ENCODE peak calls at places on chromosomes 11 and 22, in ten cellular contexts. One of them, this sample, is unnamed.

GRCh38 chr22:31139866-31140716 is at the start of gene PLA2G3:
- DNase-seq in right cardiac atrium: peak; percentile 57
- DNase-seq in A549: no peak
- DNase-seq in CD8-positive, alpha-beta memory T cell: no peak
- DNase-seq in body of pancreas: peak; percentile 10
- DNase-seq in upper lobe of right lung: peak; percentile 93
- DNase-seq in right lobe of liver: no peak
- DNase-seq in aorta: no peak
- DNase-seq in HepG2: peak; percentile 50
- DNase-seq in sigmoid colon: no peak
- DNase-seq in this sample: no peak

GRCh38 chr11:126929186-126930085 is 71.1 kb downstream of the KIRREL3 start:
- DNase-seq in body of pancreas: no peak
- DNase-seq in A549: no peak
- DNase-seq in HepG2: no peak
- DNase-seq in right cardiac atrium: peak; percentile 46
- DNase-seq in sigmoid colon: no peak
- DNase-seq in CD8-positive, alpha-beta memory T cell: no peak
- DNase-seq in aorta: no peak
- DNase-seq in right lobe of liver: no peak
- DNase-seq in upper lobe of right lung: no peak
- DNase-seq in this sample: no peak

GRCh38 chr11:95308512-95309035 is 77.6 kb upstream of the SESN3 start:
- DNase-seq in CD8-positive, alpha-beta memory T cell: no peak
- DNase-seq in right cardiac atrium: no peak
- DNase-seq in HepG2: no peak
- DNase-seq in upper lobe of right lung: no peak
- DNase-seq in sigmoid colon: no peak
- DNase-seq in body of pancreas: no peak
- DNase-seq in aorta: no peak
- DNase-seq in right lobe of liver: no peak
- DNase-seq in A549: no peak
- DNase-seq in this sample: no peak

GRCh38 chr11:102761646-102762238 is 18.7 kb downstream of the MMP10 start:
- DNase-seq in body of pancreas: no peak
- DNase-seq in HepG2: no peak
- DNase-seq in A549: no peak
- DNase-seq in right cardiac atrium: no peak
- DNase-seq in CD8-positive, alpha-beta memory T cell: no peak
- DNase-seq in right lobe of liver: no peak
- DNase-seq in upper lobe of right lung: no peak
- DNase-seq in sigmoid colon: no peak
- DNase-seq in aorta: no peak
- DNase-seq in this sample: peak; percentile 48

GRCh38 chr11:10480026-10480425 is 25.0 kb downstream of the AMPD3 start:
- DNase-seq in CD8-positive, alpha-beta memory T cell: no peak
- DNase-seq in right lobe of liver: peak; percentile 39
- DNase-seq in HepG2: no peak
- DNase-seq in sigmoid colon: no peak
- DNase-seq in upper lobe of right lung: no peak
- DNase-seq in right cardiac atrium: no peak
- DNase-seq in body of pancreas: no peak
- DNase-seq in aorta: peak; percentile 10
- DNase-seq in A549: no peak
- DNase-seq in this sample: no peak

GRCh38 chr11:72245232-72245816 is 1.3 kb upstream of the PHOX2A start:
- DNase-seq in sigmoid colon: no peak
- DNase-seq in A549: no peak
- DNase-seq in upper lobe of right lung: peak; percentile 47
- DNase-seq in body of pancreas: no peak
- DNase-seq in right lobe of liver: no peak
- DNase-seq in aorta: no peak
- DNase-seq in right cardiac atrium: no peak
- DNase-seq in CD8-positive, alpha-beta memory T cell: no peak
- DNase-seq in HepG2: no peak
- DNase-seq in this sample: no peak

GRCh38 chr11:134393638-134394037 is 18.4 kb downstream of the B3GAT1 start:
- DNase-seq in upper lobe of right lung: no peak
- DNase-seq in right cardiac atrium: no peak
- DNase-seq in body of pancreas: no peak
- DNase-seq in sigmoid colon: no peak
- DNase-seq in aorta: no peak
- DNase-seq in HepG2: peak; percentile 13
- DNase-seq in A549: peak; percentile 18
- DNase-seq in right lobe of liver: peak; percentile 69
- DNase-seq in CD8-positive, alpha-beta memory T cell: no peak
- DNase-seq in this sample: no peak

GRCh38 chr11:44752262-44752661 is 25.5 kb downstream of the TSPAN18 start:
- DNase-seq in upper lobe of right lung: no peak
- DNase-seq in HepG2: no peak
- DNase-seq in right lobe of liver: no peak
- DNase-seq in A549: no peak
- DNase-seq in aorta: no peak
- DNase-seq in CD8-positive, alpha-beta memory T cell: no peak
- DNase-seq in sigmoid colon: no peak
- DNase-seq in right cardiac atrium: no peak
- DNase-seq in body of pancreas: no peak
- DNase-seq in this sample: no peak

GRCh38 chr11:57649826-57650738 is at the start of gene YPEL4:
- DNase-seq in upper lobe of right lung: no peak
- DNase-seq in aorta: peak; percentile 72
- DNase-seq in CD8-positive, alpha-beta memory T cell: peak; percentile 77
- DNase-seq in body of pancreas: peak; percentile 60
- DNase-seq in HepG2: no peak
- DNase-seq in right cardiac atrium: peak; percentile 76
- DNase-seq in sigmoid colon: peak; percentile 84
- DNase-seq in right lobe of liver: no peak
- DNase-seq in A549: peak; percentile 79
- DNase-seq in this sample: peak; percentile 62

GRCh38 chr11:57648791-57649735 is 649 bp downstream of the YPEL4 start:
- DNase-seq in upper lobe of right lung: no peak
- DNase-seq in CD8-positive, alpha-beta memory T cell: no peak
- DNase-seq in HepG2: no peak
- DNase-seq in aorta: no peak
- DNase-seq in sigmoid colon: peak; percentile 67
- DNase-seq in right lobe of liver: no peak
- DNase-seq in A549: no peak
- DNase-seq in body of pancreas: no peak
- DNase-seq in right cardiac atrium: peak; percentile 62
- DNase-seq in this sample: peak; percentile 38

GRCh38 chr11:57647368-57647767 is 2.3 kb downstream of the YPEL4 start:
- DNase-seq in A549: no peak
- DNase-seq in right cardiac atrium: peak; percentile 56
- DNase-seq in sigmoid colon: no peak
- DNase-seq in aorta: no peak
- DNase-seq in upper lobe of right lung: no peak
- DNase-seq in HepG2: no peak
- DNase-seq in CD8-positive, alpha-beta memory T cell: no peak
- DNase-seq in body of pancreas: no peak
- DNase-seq in right lobe of liver: no peak
- DNase-seq in this sample: no peak

GRCh38 chr11:57646756-57647303 is 2.9 kb downstream of the YPEL4 start:
- DNase-seq in body of pancreas: no peak
- DNase-seq in HepG2: no peak
- DNase-seq in upper lobe of right lung: no peak
- DNase-seq in CD8-positive, alpha-beta memory T cell: no peak
- DNase-seq in sigmoid colon: no peak
- DNase-seq in right lobe of liver: no peak
- DNase-seq in A549: no peak
- DNase-seq in aorta: no peak
- DNase-seq in right cardiac atrium: no peak
- DNase-seq in this sample: no peak

GRCh38 chr11:57647960-57648776 is 1.5 kb downstream of the YPEL4 start:
- DNase-seq in HepG2: no peak
- DNase-seq in right cardiac atrium: no peak
- DNase-seq in sigmoid colon: no peak
- DNase-seq in right lobe of liver: no peak
- DNase-seq in CD8-positive, alpha-beta memory T cell: no peak
- DNase-seq in body of pancreas: no peak
- DNase-seq in aorta: no peak
- DNase-seq in upper lobe of right lung: peak; percentile 80
- DNase-seq in A549: no peak
- DNase-seq in this sample: peak; percentile 24
- H3K4me1 ChIP-seq in HepG2: peaks cover 22% of the 10 kb centered on the region
- H3K4me1 ChIP-seq in right cardiac atrium: peaks cover 18% of the 10 kb centered on the region
- H3K4me1 ChIP-seq in sigmoid colon: peaks cover 56% of the 10 kb centered on the region
- H3K4me1 ChIP-seq in right lobe of liver: no peaks in the 10 kb centered on the region
- H3K4me1 ChIP-seq in CD8-positive, alpha-beta memory T cell: peaks cover 19% of the 10 kb centered on the region
- H3K4me1 ChIP-seq in body of pancreas: peaks cover 26% of the 10 kb centered on the region
- H3K4me1 ChIP-seq in aorta: no peaks in the 10 kb centered on the region
- H3K4me1 ChIP-seq in upper lobe of right lung: peaks cover 44% of the 10 kb centered on the region
- H3K4me1 ChIP-seq in A549: peaks cover 24% of the 10 kb centered on the region
- H3K4me1 ChIP-seq in this sample: peaks cover 24% of the 10 kb centered on the region

DNA sequence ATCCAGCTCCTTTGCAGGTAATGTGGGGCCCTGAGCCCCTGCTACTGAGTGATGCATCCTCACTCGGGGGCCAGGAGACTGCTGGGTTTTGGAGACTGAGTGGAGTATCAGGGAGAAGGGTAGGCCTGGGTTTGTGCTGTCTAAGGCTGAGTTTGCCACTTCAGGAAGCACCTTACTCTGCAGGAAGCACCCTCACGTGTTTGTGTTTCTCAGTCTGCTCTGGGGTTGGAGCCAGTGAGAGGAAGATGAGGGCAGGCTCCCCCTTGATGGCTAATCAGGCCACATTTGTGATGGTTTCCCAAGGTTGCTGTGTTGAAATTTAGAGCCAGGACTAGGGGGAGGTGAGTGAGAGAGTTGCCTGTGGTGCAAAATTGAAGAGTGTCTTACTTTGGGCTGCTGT is 13.7 kb upstream of the THY1 start:
- DNase-seq in sigmoid colon: no peak
- DNase-seq in aorta: no peak
- DNase-seq in CD8-positive, alpha-beta memory T cell: no peak
- DNase-seq in body of pancreas: no peak
- DNase-seq in right cardiac atrium: no peak
- DNase-seq in upper lobe of right lung: no peak
- DNase-seq in right lobe of liver: no peak
- DNase-seq in HepG2: no peak
- DNase-seq in A549: no peak
- DNase-seq in this sample: no peak
- H3K27ac ChIP-seq in sigmoid colon: no peak overlapping the region
- H3K27ac ChIP-seq in aorta: no peak overlapping the region
- H3K27ac ChIP-seq in CD8-positive, alpha-beta memory T cell: no peak overlapping the region
- H3K27ac ChIP-seq in body of pancreas: no peak overlapping the region
- H3K27ac ChIP-seq in right cardiac atrium: no peak overlapping the region
- H3K27ac ChIP-seq in upper lobe of right lung: no peak overlapping the region
- H3K27ac ChIP-seq in right lobe of liver: no peak overlapping the region
- H3K27ac ChIP-seq in HepG2: no peak overlapping the region
- H3K27ac ChIP-seq in A549: no peak overlapping the region
- H3K27ac ChIP-seq in this sample: no peak overlapping the region

GRCh38 chr11:128902515-128903066 is 11.4 kb downstream of the KCNJ5 start:
- DNase-seq in right lobe of liver: no peak
- DNase-seq in aorta: peak; percentile 34
- DNase-seq in CD8-positive, alpha-beta memory T cell: no peak
- DNase-seq in upper lobe of right lung: no peak
- DNase-seq in sigmoid colon: no peak
- DNase-seq in A549: no peak
- DNase-seq in body of pancreas: no peak
- DNase-seq in HepG2: no peak
- DNase-seq in right cardiac atrium: no peak
- DNase-seq in this sample: no peak

GRCh38 chr11:128904303-128904871 is 13.2 kb downstream of the KCNJ5 start:
- DNase-seq in CD8-positive, alpha-beta memory T cell: no peak
- DNase-seq in HepG2: no peak
- DNase-seq in aorta: no peak
- DNase-seq in right cardiac atrium: no peak
- DNase-seq in A549: no peak
- DNase-seq in right lobe of liver: no peak
- DNase-seq in sigmoid colon: no peak
- DNase-seq in body of pancreas: no peak
- DNase-seq in upper lobe of right lung: no peak
- DNase-seq in this sample: no peak

GRCh38 chr11:128901655-128902514 is 10.7 kb downstream of the KCNJ5 start:
- DNase-seq in sigmoid colon: no peak
- DNase-seq in HepG2: no peak
- DNase-seq in CD8-positive, alpha-beta memory T cell: no peak
- DNase-seq in aorta: peak; percentile 29
- DNase-seq in right cardiac atrium: no peak
- DNase-seq in A549: no peak
- DNase-seq in upper lobe of right lung: no peak
- DNase-seq in right lobe of liver: no peak
- DNase-seq in body of pancreas: no peak
- DNase-seq in this sample: no peak

GRCh38 chr11:128904872-128905344 is 13.8 kb downstream of the KCNJ5 start:
- DNase-seq in HepG2: no peak
- DNase-seq in A549: peak; percentile 50
- DNase-seq in body of pancreas: peak; percentile 58
- DNase-seq in upper lobe of right lung: no peak
- DNase-seq in right lobe of liver: no peak
- DNase-seq in right cardiac atrium: peak; percentile 83
- DNase-seq in CD8-positive, alpha-beta memory T cell: no peak
- DNase-seq in sigmoid colon: no peak
- DNase-seq in aorta: peak; percentile 75
- DNase-seq in this sample: peak; percentile 48

GRCh38 chr11:128903248-128904041 is 12.3 kb downstream of the KCNJ5 start:
- DNase-seq in CD8-positive, alpha-beta memory T cell: no peak
- DNase-seq in body of pancreas: peak; percentile 55
- DNase-seq in HepG2: no peak
- DNase-seq in aorta: peak; percentile 86
- DNase-seq in upper lobe of right lung: peak; percentile 73
- DNase-seq in right lobe of liver: no peak
- DNase-seq in sigmoid colon: no peak
- DNase-seq in right cardiac atrium: no peak
- DNase-seq in A549: no peak
- DNase-seq in this sample: no peak
- H3K4me3 ChIP-seq in CD8-positive, alpha-beta memory T cell: no peak overlapping the region
- H3K4me3 ChIP-seq in body of pancreas: no peak overlapping the region
- H3K4me3 ChIP-seq in HepG2: no peak overlapping the region
- H3K4me3 ChIP-seq in aorta: no peak overlapping the region
- H3K4me3 ChIP-seq in upper lobe of right lung: no peak overlapping the region
- H3K4me3 ChIP-seq in right lobe of liver: no peak overlapping the region
- H3K4me3 ChIP-seq in sigmoid colon: no peak overlapping the region
- H3K4me3 ChIP-seq in right cardiac atrium: no peak overlapping the region
- H3K4me3 ChIP-seq in A549: no peak overlapping the region
- H3K4me3 ChIP-seq in this sample: no peak overlapping the region

DNA sequence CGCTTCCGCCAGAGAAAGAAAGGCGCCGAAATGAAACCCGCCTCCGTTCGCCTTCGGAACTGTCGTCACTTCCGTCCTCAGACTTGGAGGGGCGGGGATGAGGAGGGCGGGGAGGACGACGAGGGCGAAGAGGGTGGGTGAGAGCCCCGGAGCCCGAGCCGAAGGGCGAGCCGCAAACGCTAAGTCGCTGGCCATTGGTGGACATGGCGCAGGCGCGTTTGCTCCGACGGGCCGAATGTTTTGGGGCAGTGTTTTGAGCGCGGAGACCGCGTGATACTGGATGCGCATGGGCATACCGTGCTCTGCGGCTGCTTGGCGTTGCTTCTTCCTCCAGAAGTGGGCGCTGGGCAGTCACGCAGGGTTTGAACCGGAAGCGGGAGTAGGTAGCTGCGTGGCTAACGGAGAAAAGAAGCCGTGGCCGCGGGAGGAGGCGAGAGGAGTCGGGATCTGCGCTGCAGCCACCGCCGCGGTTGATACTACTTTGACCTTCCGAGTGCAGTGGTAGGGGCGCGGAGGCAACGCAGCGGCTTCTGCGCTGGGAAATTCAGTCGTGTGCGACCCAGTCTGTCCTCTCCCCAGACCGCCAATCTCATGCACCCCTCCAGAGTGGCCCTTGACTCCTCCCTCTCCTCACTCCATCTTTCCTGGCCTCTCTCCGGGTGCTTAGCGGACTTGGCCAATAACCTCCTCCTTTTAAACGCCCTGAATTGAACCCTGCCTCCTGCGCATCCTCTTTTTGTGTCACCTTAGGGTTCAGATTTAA is at the start of gene ATM:
- DNase-seq in upper lobe of right lung: peak; percentile 100
- DNase-seq in right lobe of liver: peak; percentile 100
- DNase-seq in A549: peak; percentile 75
- DNase-seq in HepG2: peak; percentile 97
- DNase-seq in right cardiac atrium: peak; percentile 100
- DNase-seq in aorta: peak; percentile 100
- DNase-seq in CD8-positive, alpha-beta memory T cell: peak; percentile 100
- DNase-seq in body of pancreas: peak; percentile 99
- DNase-seq in sigmoid colon: peak; percentile 100
- DNase-seq in this sample: peak; percentile 93
- H3K4me1 ChIP-seq in upper lobe of right lung: peaks cover 40% of the 10 kb centered on the region
- H3K4me1 ChIP-seq in right lobe of liver: no peaks in the 10 kb centered on the region
- H3K4me1 ChIP-seq in A549: peaks cover 23% of the 10 kb centered on the region
- H3K4me1 ChIP-seq in HepG2: peaks cover 50% of the 10 kb centered on the region
- H3K4me1 ChIP-seq in right cardiac atrium: no peaks in the 10 kb centered on the region
- H3K4me1 ChIP-seq in aorta: peaks cover 2% of the 10 kb centered on the region
- H3K4me1 ChIP-seq in CD8-positive, alpha-beta memory T cell: peaks cover 31% of the 10 kb centered on the region
- H3K4me1 ChIP-seq in body of pancreas: peaks cover 45% of the 10 kb centered on the region
- H3K4me1 ChIP-seq in sigmoid colon: peaks cover 35% of the 10 kb centered on the region
- H3K4me1 ChIP-seq in this sample: peaks cover 6% of the 10 kb centered on the region